ENCODE peak calls at places on chromosomes 12 and 14, in four cellular contexts. Q, M, W and N are unnamed samples.

GRCh38 chr14:89108608-89109007 is 284.2 kb downstream of the TTC8 start:
- DNase-seq in Q (no peak), W (no peak), M (no peak), N (no peak)

GRCh38 chr12:49767333-49767732 is 26.0 kb downstream of the TMBIM6 start:
- DNase-seq in Q (no peak), M (no peak), W (no peak), N (no peak)

GRCh38 chr12:77402726-77403125 is 337.4 kb upstream of the E2F7 start:
- DNase-seq in Q (no peak), M (no peak), W (no peak), N (no peak)

GRCh38 chr12:96438330-96438729 is 38.1 kb upstream of the CDK17 start:
- DNase-seq in Q (no peak), W (no peak), M (no peak), N (no peak)

GRCh38 chr12:86006727-86007126 is 132.6 kb downstream of the NTS start:
- DNase-seq in Q (no peak), M (no peak), W (no peak), N (no peak)

GRCh38 chr12:15276088-15276698 is 46.1 kb upstream of the PTPRO start:
- DNase-seq in W (no peak), M (peak), Q (no peak), N (peak)

GRCh38 chr12:93151079-93151759 is 222.1 kb upstream of the EEA1 start:
- DNase-seq in M (no peak), W (no peak), Q (no peak), N (no peak)

GRCh38 chr14:48616941-48617340 is 941.5 kb upstream of the MDGA2 start:
- DNase-seq in Q (no peak), M (no peak), W (no peak), N (no peak)

GRCh38 chr12:120230326-120230973 is 29.5 kb upstream of the RPLP0 start:
- DNase-seq in W (no peak), Q (no peak), M (peak), N (peak)

GRCh38 chr14:100782516-100783320 is 43.2 kb upstream of the MEG3 start:
- DNase-seq in W (peak), Q (no peak), M (no peak), N (no peak)

GRCh38 chr12:48446372-48446771 is 26.0 kb upstream of the ANP32D start:
- DNase-seq in M (no peak), W (no peak), Q (no peak), N (no peak)

GRCh38 chr14:99564256-99564902 is 39.6 kb downstream of the CCDC85C start:
- DNase-seq in W (no peak), Q (no peak), M (no peak), N (peak)

GRCh38 chr12:110543252-110543959 is 39.7 kb downstream of the PPTC7 start:
- DNase-seq in Q (peak), M (no peak), W (no peak), N (peak)
- TF ChIP-seq POLR2AphosphoS5 in Q (peak), M (no peak), W (peak), N (peak)

DNA sequence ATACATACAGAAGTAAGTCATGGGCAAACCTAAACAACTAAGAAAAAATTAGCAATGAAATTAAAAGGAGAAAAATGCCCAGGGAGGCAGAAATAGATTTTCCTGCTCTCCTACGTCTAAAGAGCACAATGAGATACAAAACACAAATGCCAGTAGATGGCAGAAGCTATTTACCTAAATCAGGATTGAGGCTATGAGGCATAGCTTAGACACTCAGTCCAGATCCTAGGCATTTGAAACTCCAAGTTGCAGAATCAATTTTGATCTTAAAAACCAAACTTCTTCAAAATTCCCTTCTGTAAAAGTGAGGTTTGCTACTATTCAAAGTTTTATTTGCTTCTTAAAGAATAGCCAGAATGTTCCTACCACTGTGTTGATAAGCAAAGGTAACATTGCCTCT is 368.6 kb downstream of the DAD1 start:
- DNase-seq in M (no peak), Q (no peak), W (no peak), N (no peak)
- TF ChIP-seq CTCF in M (no peak), Q (no peak), W (no peak), N (no peak)

GRCh38 chr14:75984674-75985073 is 889 bp upstream of the IFT43 start:
- DNase-seq in Q (no peak), M (no peak), W (no peak), N (peak)

GRCh38 chr14:75987201-75987970 is 1.8 kb downstream of the IFT43 start:
- DNase-seq in Q (no peak), W (no peak), M (no peak), N (no peak)

GRCh38 chr14:75982724-75983358 is 1.0 kb upstream of the TGFB3 start:
- DNase-seq in W (no peak), Q (peak), M (no peak), N (no peak)

GRCh38 chr14:75986439-75986765 is 839 bp downstream of the IFT43 start:
- DNase-seq in W (no peak), M (no peak), Q (no peak), N (no peak)

DNA sequence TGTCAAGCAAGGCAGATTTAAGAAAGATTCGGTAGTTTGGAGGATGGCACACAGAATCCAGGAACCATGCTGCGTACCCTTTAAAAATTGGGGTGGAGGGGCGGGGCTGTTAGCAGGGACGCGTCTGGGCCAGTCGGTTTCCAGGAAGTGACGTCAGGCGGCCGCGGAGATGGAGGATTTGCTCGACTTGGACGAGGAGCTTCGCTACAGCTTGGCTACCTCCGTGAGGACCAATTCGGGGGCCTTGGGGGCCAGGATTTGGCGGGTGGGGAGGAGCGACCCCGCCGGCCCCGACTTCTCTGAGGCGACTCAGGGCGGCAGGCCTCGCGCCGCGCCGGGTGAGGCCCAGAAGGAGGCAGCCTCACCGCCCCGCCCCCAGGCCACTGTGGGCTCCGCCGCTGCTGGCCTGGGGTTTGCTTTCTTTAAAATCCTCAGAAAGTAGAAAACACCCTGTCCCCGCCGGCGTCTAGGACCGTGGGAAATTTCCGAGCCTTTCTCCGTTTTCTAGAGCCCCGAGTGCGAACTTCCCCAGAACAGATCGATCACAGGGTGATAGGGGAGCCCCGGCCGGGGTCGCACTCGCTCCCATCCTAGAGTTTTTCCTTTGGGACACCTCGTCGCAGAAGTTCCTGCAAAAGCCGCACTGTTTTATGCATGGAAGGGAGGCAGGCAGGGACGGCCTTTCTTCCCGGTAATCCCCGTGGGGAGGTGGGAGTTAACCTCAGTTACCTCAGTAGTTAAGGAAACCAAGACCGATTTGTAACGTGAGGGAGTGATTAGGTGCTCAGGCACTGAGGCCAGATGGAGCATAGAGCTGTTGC is at the start of gene IFT43:
- DNase-seq in M (peak), W (peak), Q (peak), N (peak)
- TF ChIP-seq POLR2AphosphoS5 in M (peak), W (peak), Q (peak), N (peak)

DNA sequence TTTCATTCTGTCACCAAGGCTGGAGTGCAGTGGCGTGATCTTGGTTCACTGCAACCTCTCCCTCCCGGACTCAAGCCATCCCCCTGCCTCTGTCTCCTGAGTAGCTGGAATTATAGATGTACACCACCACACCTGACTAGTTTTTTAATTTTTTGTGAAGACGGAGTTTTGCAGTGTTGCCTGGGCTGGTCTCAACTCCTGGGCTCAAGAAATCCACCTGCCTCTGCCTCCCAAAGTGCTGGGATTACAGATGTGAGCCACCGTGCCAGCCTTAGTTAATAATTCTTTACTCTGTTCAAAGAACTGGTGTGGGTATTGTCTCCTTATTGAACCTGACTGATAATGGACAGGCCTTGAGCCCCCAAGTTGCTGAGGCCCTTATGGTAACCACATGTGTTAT is 10.4 kb upstream of the KRT7 start:
- DNase-seq in M (no peak), W (peak), Q (no peak), N (no peak)
- TF ChIP-seq CTCF in M (no peak), W (no peak), Q (no peak), N (no peak)

GRCh38 chr12:124658302-124658701 is 90.9 kb upstream of the NCOR2 start:
- DNase-seq in M (no peak), W (no peak), Q (no peak), N (no peak)

GRCh38 chr12:124659003-124659402 is 91.6 kb upstream of the NCOR2 start:
- DNase-seq in W (no peak), Q (no peak), M (no peak), N (no peak)

GRCh38 chr12:124655317-124656213 is 88.2 kb upstream of the NCOR2 start:
- DNase-seq in W (no peak), Q (peak), M (peak), N (no peak)

GRCh38 chr12:124656214-124656516 is 88.8 kb upstream of the NCOR2 start:
- DNase-seq in M (no peak), W (no peak), Q (no peak), N (no peak)

DNA sequence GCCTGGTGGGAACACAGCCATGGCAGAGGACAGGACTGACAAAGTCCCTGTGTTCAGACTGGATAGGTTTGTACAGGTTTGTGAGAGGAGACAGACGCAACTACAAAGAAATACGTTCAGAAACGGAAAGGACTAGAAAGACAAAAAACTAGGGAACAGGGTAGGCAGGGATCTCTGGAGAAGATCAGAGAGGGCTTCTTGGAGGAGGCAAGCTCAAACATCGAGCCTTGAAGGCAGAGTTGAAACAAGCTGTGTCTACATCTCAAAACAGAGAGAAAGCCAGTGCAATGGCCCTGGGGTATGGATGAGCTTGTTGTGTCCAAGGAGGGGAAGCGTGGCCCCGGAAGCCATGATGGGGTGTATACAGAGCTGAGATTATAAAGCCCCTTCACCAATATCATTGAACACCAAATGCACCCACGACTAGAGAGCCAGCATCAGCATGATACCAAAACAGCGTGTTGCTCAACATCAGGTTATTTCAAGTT is 89.6 kb upstream of the NCOR2 start:
- DNase-seq in M (no peak), Q (no peak), W (no peak), N (no peak)
- TF ChIP-seq POLR2AphosphoS5 in M (no peak), Q (no peak), W (no peak), N (no peak)